ENCODE peak calls at places on chromosomes 2 and 18, in five cellular contexts. One of them, this sample, is unnamed.

GRCh38 chr2:234269769-234270204 is 219.3 kb downstream of the SPP2 start:
- DNase-seq in nephron progenitor cell: no peak
- DNase-seq in IMR-90: peak; percentile 71
- DNase-seq in GM12865: no peak
- DNase-seq in heart left ventricle: no peak
- DNase-seq in this sample: no peak

GRCh38 chr2:133586978-133587377 is 18.7 kb upstream of the NCKAP5 start:
- DNase-seq in heart left ventricle: no peak
- DNase-seq in IMR-90: no peak
- DNase-seq in GM12865: no peak
- DNase-seq in nephron progenitor cell: no peak
- DNase-seq in this sample: no peak

GRCh38 chr2:158414538-158414937 is 42.0 kb downstream of the CCDC148 start:
- DNase-seq in GM12865: no peak
- DNase-seq in nephron progenitor cell: no peak
- DNase-seq in IMR-90: peak; percentile 64
- DNase-seq in heart left ventricle: no peak
- DNase-seq in this sample: no peak

GRCh38 chr2:170771049-170771937 is 1.1 kb downstream of the ERICH2 start:
- DNase-seq in IMR-90: peak; percentile 15
- DNase-seq in heart left ventricle: no peak
- DNase-seq in GM12865: no peak
- DNase-seq in nephron progenitor cell: no peak
- DNase-seq in this sample: no peak

GRCh38 chr2:42913280-42913878 is 121.0 kb upstream of the HAAO start:
- DNase-seq in nephron progenitor cell: no peak
- DNase-seq in GM12865: no peak
- DNase-seq in heart left ventricle: no peak
- DNase-seq in IMR-90: peak; percentile 35
- DNase-seq in this sample: no peak

GRCh38 chr2:214706986-214707385 is 102.5 kb downstream of the BARD1 start:
- DNase-seq in nephron progenitor cell: no peak
- DNase-seq in IMR-90: peak; percentile 43
- DNase-seq in heart left ventricle: no peak
- DNase-seq in GM12865: no peak
- DNase-seq in this sample: no peak

GRCh38 chr2:109356251-109357035 is 227.4 kb downstream of the SH3RF3 start:
- DNase-seq in heart left ventricle: no peak
- DNase-seq in IMR-90: no peak
- DNase-seq in nephron progenitor cell: no peak
- DNase-seq in GM12865: no peak
- DNase-seq in this sample: no peak

GRCh38 chr18:50034029-50034428 is 160.9 kb downstream of the MYO5B start:
- DNase-seq in nephron progenitor cell: no peak
- DNase-seq in IMR-90: no peak
- DNase-seq in heart left ventricle: no peak
- DNase-seq in GM12865: no peak
- DNase-seq in this sample: no peak

GRCh38 chr2:238238766-238239551 is 879 bp downstream of the HES6 start:
- DNase-seq in heart left ventricle: peak; percentile 69
- DNase-seq in nephron progenitor cell: peak; percentile 34
- DNase-seq in GM12865: no peak
- DNase-seq in IMR-90: no peak
- DNase-seq in this sample: no peak

GRCh38 chr2:133146893-133147292 is 421.4 kb downstream of the NCKAP5 start:
- DNase-seq in nephron progenitor cell: no peak
- DNase-seq in GM12865: no peak
- DNase-seq in IMR-90: peak; percentile 47
- DNase-seq in heart left ventricle: no peak
- DNase-seq in this sample: no peak

GRCh38 chr2:170523506-170523905 is 191.6 kb upstream of the SP5 start:
- DNase-seq in IMR-90: no peak
- DNase-seq in GM12865: no peak
- DNase-seq in heart left ventricle: no peak
- DNase-seq in nephron progenitor cell: no peak
- DNase-seq in this sample: no peak

GRCh38 chr2:183244300-183244849 is 120.1 kb downstream of the NUP35 start:
- DNase-seq in nephron progenitor cell: peak; percentile 9
- DNase-seq in IMR-90: no peak
- DNase-seq in heart left ventricle: no peak
- DNase-seq in GM12865: no peak
- DNase-seq in this sample: no peak

GRCh38 chr2:241859436-241860183 is 916 bp upstream of the PDCD1 start:
- DNase-seq in GM12865: peak; percentile 81
- DNase-seq in nephron progenitor cell: peak; percentile 17
- DNase-seq in IMR-90: peak; percentile 36
- DNase-seq in heart left ventricle: peak; percentile 79
- DNase-seq in this sample: no peak

GRCh38 chr18:77093067-77093430 is 39.5 kb downstream of the MBP start:
- DNase-seq in IMR-90: no peak
- DNase-seq in heart left ventricle: no peak
- DNase-seq in nephron progenitor cell: no peak
- DNase-seq in GM12865: no peak
- DNase-seq in this sample: no peak

GRCh38 chr2:112805542-112805941 is 21.2 kb upstream of the IL1A start:
- DNase-seq in heart left ventricle: no peak
- DNase-seq in IMR-90: no peak
- DNase-seq in nephron progenitor cell: no peak
- DNase-seq in GM12865: peak; percentile 92
- DNase-seq in this sample: no peak

GRCh38 chr2:163990554-163990953 is 254.7 kb upstream of the FIGN start:
- DNase-seq in GM12865: no peak
- DNase-seq in IMR-90: no peak
- DNase-seq in nephron progenitor cell: no peak
- DNase-seq in heart left ventricle: no peak
- DNase-seq in this sample: no peak

GRCh38 chr2:11726384-11726783 is 20.0 kb upstream of the LPIN1 start:
- DNase-seq in heart left ventricle: no peak
- DNase-seq in GM12865: no peak
- DNase-seq in IMR-90: no peak
- DNase-seq in nephron progenitor cell: no peak
- DNase-seq in this sample: no peak

GRCh38 chr18:31511098-31511497 is 13.1 kb downstream of the DSG2 start:
- DNase-seq in nephron progenitor cell: no peak
- DNase-seq in heart left ventricle: no peak
- DNase-seq in IMR-90: no peak
- DNase-seq in GM12865: no peak
- DNase-seq in this sample: no peak

GRCh38 chr18:79620586-79621165 is 58.9 kb upstream of the CTDP1 start:
- DNase-seq in heart left ventricle: peak; percentile 16
- DNase-seq in IMR-90: peak; percentile 7
- DNase-seq in nephron progenitor cell: no peak
- DNase-seq in GM12865: no peak
- DNase-seq in this sample: no peak

GRCh38 chr18:72544092-72544886 is at the start of gene CBLN2:
- DNase-seq in nephron progenitor cell: peak; percentile 86
- DNase-seq in heart left ventricle: peak; percentile 64
- DNase-seq in GM12865: peak; percentile 66
- DNase-seq in IMR-90: peak; percentile 18
- DNase-seq in this sample: peak; percentile 89

GRCh38 chr2:10406491-10406890 is 41.6 kb downstream of the ODC1 start:
- DNase-seq in IMR-90: no peak
- DNase-seq in GM12865: no peak
- DNase-seq in nephron progenitor cell: no peak
- DNase-seq in heart left ventricle: no peak
- DNase-seq in this sample: no peak

GRCh38 chr2:187876554-187876953 is 322.3 kb upstream of the TFPI start:
- DNase-seq in GM12865: no peak
- DNase-seq in heart left ventricle: no peak
- DNase-seq in IMR-90: no peak
- DNase-seq in nephron progenitor cell: no peak
- DNase-seq in this sample: no peak

GRCh38 chr2:66805136-66805535 is 370.2 kb downstream of the MEIS1 start:
- DNase-seq in GM12865: no peak
- DNase-seq in IMR-90: peak; percentile 31
- DNase-seq in heart left ventricle: no peak
- DNase-seq in nephron progenitor cell: no peak
- DNase-seq in this sample: no peak

GRCh38 chr18:354456-354855 is 86.6 kb upstream of the THOC1 start:
- DNase-seq in GM12865: no peak
- DNase-seq in nephron progenitor cell: no peak
- DNase-seq in heart left ventricle: no peak
- DNase-seq in IMR-90: no peak
- DNase-seq in this sample: no peak

DNA sequence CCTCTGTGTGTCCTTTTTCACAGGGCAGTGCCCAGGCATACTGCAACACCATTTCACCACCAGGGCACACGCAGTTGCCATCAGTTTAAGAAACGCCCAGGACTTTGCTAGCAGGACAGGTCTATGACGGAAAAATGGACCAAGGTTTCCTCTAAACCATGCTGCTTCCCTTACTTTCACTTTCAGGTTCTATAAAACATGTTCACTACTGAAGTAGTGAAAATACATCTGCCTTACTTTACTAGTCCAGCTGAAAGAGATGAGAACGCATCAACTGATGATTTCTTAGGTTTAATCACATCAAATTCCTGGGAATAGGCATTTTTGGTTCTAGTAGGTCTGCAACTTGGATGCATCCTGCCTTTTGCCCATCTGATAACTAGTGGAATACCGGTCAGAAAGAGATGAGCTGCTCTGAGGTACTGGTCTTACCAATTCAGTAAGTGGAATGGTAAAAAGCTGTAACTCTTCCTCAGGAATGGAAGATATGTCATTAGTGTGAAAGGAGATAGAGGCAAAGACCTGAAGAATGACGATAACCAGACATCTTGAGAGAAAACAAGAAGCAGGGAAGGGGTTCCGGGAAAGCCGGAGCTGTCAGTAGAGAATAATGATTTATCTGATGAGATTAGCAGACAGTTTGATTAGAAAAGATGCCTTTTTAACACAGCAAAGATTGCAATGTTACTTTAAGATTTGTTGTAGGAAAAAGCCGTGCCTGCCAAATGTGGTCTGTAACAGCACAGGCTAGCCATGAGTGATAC is 110.3 kb downstream of the TCF4 start:
- DNase-seq in heart left ventricle: no peak
- DNase-seq in nephron progenitor cell: no peak
- DNase-seq in GM12865: peak; percentile 62
- DNase-seq in IMR-90: peak; percentile 52
- DNase-seq in this sample: peak; percentile 10
- TF ChIP-seq CTCF in heart left ventricle: no peak
- TF ChIP-seq CTCF in nephron progenitor cell: no peak
- TF ChIP-seq CTCF in GM12865: peak; percentile 6
- TF ChIP-seq CTCF in IMR-90: no peak
- TF ChIP-seq CTCF in this sample: no peak

GRCh38 chr18:11960743-11961380 is 20.4 kb upstream of the IMPA2 start:
- DNase-seq in IMR-90: no peak
- DNase-seq in GM12865: no peak
- DNase-seq in heart left ventricle: no peak
- DNase-seq in nephron progenitor cell: no peak
- DNase-seq in this sample: no peak

GRCh38 chr18:11962586-11962985 is 18.7 kb upstream of the IMPA2 start:
- DNase-seq in nephron progenitor cell: no peak
- DNase-seq in IMR-90: no peak
- DNase-seq in GM12865: no peak
- DNase-seq in heart left ventricle: no peak
- DNase-seq in this sample: no peak

DNA sequence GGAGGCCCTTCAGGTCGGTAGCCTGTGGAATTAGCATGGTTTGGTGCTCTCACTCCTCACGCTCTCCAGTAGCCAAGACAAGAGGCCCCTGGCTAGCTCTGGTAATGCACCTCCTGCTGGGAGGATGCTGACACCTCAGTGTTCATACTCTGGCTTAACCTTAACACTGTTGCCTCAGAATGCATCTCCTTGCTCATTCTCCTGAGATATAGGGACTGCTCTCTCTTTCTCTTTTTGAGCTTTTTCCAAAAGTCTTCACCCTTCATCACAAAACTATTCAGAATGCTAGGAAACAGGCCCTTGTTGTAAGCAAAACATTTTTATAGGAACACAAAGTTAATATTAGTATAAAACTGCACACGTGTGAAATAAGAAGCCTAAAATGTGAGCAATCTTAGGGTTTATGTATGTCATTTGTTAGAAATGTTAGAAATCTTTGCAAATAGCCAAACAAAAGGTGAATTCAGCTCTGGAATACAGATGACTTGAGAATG is 17.3 kb upstream of the IMPA2 start:
- DNase-seq in heart left ventricle: no peak
- DNase-seq in nephron progenitor cell: no peak
- DNase-seq in IMR-90: peak; percentile 79
- DNase-seq in GM12865: no peak
- DNase-seq in this sample: no peak
- TF ChIP-seq CTCF in heart left ventricle: no peak
- TF ChIP-seq CTCF in nephron progenitor cell: peak; percentile 11
- TF ChIP-seq CTCF in IMR-90: peak; percentile 46
- TF ChIP-seq CTCF in GM12865: peak; percentile 0
- TF ChIP-seq CTCF in this sample: no peak

DNA sequence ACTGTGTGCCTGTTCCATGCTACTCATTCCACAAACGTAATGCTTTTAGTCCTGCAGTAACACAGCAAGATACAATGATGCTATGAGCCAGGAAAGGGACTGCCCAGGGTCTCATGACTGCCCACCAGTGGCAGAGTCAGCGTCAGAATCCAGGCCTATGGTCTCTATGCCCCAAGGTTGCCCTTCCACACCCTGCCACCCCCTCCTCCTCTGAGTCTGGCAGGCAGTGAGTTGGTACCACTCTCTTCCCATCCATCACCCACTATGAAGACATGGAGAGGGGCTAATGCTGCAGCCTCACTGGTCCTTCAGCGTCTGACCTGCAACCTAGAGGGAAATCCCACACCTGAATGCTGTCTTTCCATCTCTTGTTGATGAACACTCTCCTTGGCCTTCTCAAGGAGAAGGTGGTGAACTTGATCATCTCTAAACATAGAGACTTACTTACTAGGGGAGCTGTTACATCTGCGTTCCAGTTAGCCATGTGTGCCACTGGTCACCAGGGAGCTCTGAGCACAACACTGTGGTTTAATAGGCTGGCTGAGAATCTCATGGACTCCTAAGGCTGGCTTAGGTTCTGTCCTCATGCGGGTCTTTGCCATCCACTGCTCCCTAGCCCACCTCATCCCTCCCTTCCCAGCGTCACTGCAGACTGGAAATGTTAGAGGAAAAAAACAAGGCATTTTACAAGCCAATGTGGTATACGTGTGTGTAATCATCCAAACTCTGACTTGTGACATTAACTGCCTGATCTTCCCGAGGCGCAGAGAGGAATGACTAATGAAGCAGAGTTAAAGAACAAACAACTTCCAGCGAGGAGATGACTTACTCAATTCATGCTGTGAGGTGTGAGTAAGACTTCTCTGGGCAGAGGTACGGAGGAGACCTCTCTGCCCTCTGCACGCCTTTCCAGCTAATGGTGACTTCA is 28.8 kb downstream of the STEAP3 start:
- DNase-seq in IMR-90: peak; percentile 97
- DNase-seq in nephron progenitor cell: no peak
- DNase-seq in heart left ventricle: no peak
- DNase-seq in GM12865: no peak
- DNase-seq in this sample: peak; percentile 34
- TF ChIP-seq CTCF in IMR-90: no peak
- TF ChIP-seq CTCF in nephron progenitor cell: no peak
- TF ChIP-seq CTCF in heart left ventricle: no peak
- TF ChIP-seq CTCF in GM12865: no peak
- TF ChIP-seq CTCF in this sample: no peak

GRCh38 chr2:23330214-23330613 is 54.8 kb upstream of the KLHL29 start:
- DNase-seq in nephron progenitor cell: peak; percentile 70
- DNase-seq in heart left ventricle: no peak
- DNase-seq in IMR-90: peak; percentile 20
- DNase-seq in GM12865: peak; percentile 37
- DNase-seq in this sample: no peak
- TF ChIP-seq CTCF in nephron progenitor cell: peak; percentile 37
- TF ChIP-seq CTCF in heart left ventricle: no peak
- TF ChIP-seq CTCF in IMR-90: peak; percentile 18
- TF ChIP-seq CTCF in GM12865: peak; percentile 46
- TF ChIP-seq CTCF in this sample: no peak